ENCODE peak calls at places on chromosomes 2 and 18, in eight cellular contexts. E, N, D, A, W, S, U and P are unnamed samples.

GRCh38 chr18:48193521-48194251 is 215.5 kb downstream of the ZBTB7C start:
- DNase-seq in E (no peak), N (no peak), D (no peak), A (no peak), W (no peak), S (peak), U (no peak), P (no peak)

GRCh38 chr2:197993830-197994229 is 189.4 kb downstream of the PLCL1 start:
- DNase-seq in E (no peak), N (peak), D (peak), A (no peak), W (no peak), S (no peak), U (no peak), P (peak)

GRCh38 chr18:58668897-58669296 is 2.4 kb upstream of the MALT1 start:
- DNase-seq in E (no peak), N (peak), D (peak), A (no peak), W (no peak), S (peak), U (no peak), P (peak)

GRCh38 chr18:70398076-70398475 is 109.2 kb downstream of the SOCS6 start:
- DNase-seq in E (no peak), N (peak), D (no peak), A (no peak), W (no peak), S (no peak), U (no peak), P (no peak)

GRCh38 chr18:10242922-10243680 is 211.3 kb upstream of the APCDD1 start:
- DNase-seq in E (peak), N (no peak), D (no peak), A (no peak), W (no peak), S (no peak), U (no peak), P (peak)

GRCh38 chr18:55287935-55288868 is 299.8 kb downstream of the TCF4 start:
- DNase-seq in E (no peak), N (no peak), D (no peak), A (no peak), W (no peak), S (peak), U (no peak), P (no peak)

GRCh38 chr2:159111346-159111922 is 143.0 kb downstream of the TANC1 start:
- DNase-seq in E (no peak), N (no peak), D (peak), A (no peak), W (no peak), S (no peak), U (no peak), P (no peak)

GRCh38 chr2:214902273-214902672 is 92.8 kb upstream of the BARD1 start:
- DNase-seq in E (no peak), N (no peak), D (no peak), A (no peak), W (no peak), S (no peak), U (no peak), P (no peak)

GRCh38 chr2:236969075-236969474 is 116.6 kb upstream of the COPS8 start:
- DNase-seq in E (no peak), N (no peak), D (no peak), A (no peak), W (no peak), S (no peak), U (no peak), P (no peak)

GRCh38 chr2:102451968-102452367 is 21.1 kb upstream of the SLC9A4 start:
- DNase-seq in E (no peak), N (no peak), D (no peak), A (no peak), W (no peak), S (no peak), U (no peak), P (no peak)

GRCh38 chr2:102446936-102447335 is 24.0 kb downstream of the IL18RAP start:
- DNase-seq in E (no peak), N (no peak), D (no peak), A (no peak), W (no peak), S (no peak), U (no peak), P (no peak)

GRCh38 chr2:102453497-102453896 is 19.5 kb upstream of the SLC9A4 start:
- DNase-seq in E (no peak), N (no peak), D (no peak), A (peak), W (no peak), S (no peak), U (no peak), P (no peak)

GRCh38 chr2:102444233-102444632 is 21.3 kb downstream of the IL18RAP start:
- DNase-seq in E (no peak), N (no peak), D (no peak), A (no peak), W (no peak), S (no peak), U (no peak), P (no peak)

DNA sequence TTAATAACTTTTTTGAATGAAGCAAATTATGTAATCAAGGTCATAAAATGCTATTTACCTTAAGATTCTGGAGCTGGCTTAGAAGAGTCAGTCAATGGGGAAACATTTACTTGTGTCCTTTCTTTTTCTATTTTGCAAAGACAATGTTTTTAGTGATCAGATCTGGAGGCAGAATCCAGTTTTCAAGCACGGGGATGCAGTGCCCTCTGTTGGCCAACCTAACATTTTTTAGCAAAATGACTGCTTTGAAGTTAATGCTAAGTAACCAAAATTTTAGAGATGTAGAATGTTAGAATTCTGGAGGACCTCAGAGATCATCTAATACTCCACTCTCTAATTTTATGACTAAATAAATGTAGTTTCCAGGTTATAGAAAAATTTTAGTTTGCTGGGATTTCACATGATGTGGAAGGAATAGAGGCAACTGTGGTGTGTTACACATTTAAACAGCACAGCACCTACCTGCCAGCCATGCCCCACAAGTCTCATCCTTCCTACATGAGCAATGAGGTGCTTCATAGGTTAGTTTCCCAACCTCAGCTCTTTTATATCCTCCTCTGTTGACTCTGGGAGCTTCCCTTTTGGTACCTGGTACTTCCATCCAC is 23.6 kb upstream of the SLC9A4 start:
- DNase-seq in E (peak), N (peak), D (peak), A (peak), W (no peak), S (peak), U (peak), P (peak)
- TF ChIP-seq CTCF in E (peak), N (peak), D (peak), A (peak), W (peak), S (peak), U (peak), P (peak)

DNA sequence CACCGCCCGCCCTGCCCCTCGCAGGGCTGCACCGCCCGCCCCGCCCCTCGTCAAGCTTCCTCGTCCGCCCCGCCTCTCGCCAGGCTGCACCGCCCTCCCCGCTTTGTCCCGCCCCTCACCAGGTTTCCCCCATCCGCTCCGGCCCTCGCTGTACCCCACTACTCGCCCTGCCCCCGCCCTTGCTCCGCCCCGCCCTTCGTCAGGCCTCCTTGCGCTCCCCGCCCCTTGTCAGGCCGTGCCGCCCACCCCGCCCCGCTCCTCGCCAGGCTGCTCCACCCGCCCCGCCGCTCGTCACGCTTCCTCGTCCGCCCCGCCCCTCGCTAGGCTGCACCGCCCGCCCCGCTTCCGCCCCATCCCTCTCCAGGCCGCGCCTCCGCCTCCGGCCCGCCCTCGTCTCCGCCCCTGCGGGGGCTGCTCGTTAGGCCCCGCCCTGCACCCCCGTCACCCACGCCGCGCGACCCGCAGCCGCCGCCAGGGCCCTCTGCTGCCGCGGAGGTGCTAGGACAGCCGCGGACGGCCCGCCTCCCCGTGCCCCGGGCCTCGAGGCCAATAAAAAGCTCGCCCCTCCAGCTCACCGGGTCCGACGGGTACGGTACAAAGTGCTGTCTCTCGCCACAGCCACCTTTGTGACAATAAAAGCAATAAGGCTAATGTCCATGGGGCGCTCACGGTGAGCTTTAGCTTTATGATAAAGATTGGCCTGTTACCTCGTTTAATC is 574 bp upstream of the DNPEP start:
- DNase-seq in E (peak), N (peak), D (peak), A (peak), W (peak), S (peak), U (peak), P (peak)
- H3K4me3 ChIP-seq in E (peak), N (peak), D (peak), A (peak), W (peak), S (peak), U (peak), P (peak)

DNA sequence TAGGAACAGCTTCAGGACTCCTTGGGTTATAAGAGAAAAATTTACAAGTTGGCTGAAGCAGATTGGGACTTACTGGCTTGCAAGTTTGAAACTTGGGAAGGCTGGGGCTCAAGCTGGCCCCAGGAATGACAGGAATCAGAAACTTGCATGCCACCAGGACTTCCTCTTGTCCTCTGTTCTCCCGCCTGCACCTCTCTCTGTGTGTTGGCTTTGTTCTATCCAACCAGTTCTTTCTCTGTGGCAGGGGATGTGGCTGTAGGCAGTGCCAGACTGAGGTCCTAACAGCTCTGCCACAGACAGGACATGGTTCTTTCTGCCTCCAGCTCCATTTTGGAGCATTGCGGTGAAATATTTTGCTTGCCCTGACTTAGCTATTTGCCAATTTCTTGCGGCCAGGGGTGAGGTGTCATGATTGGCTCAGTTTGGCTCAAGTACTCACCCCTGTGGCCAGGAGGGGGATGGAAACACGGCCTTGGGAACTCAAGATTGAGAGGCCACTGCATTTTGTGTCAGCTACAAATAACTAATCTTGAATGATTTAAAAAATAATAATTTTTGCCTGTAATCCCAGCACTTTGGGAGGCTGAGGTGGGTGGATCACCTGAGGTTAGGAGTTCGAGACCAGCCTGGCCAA is 48.9 kb downstream of the MEP1B start:
- DNase-seq in E (no peak), N (no peak), D (no peak), A (no peak), W (no peak), S (no peak), U (no peak), P (no peak)
- TF ChIP-seq CTCF in E (no peak), N (no peak), D (no peak), A (no peak), W (peak), S (no peak), U (no peak), P (no peak)

GRCh38 chr2:175004980-175005832 is at the start of gene CHN1:
- DNase-seq in E (peak), N (peak), D (peak), A (peak), W (peak), S (peak), U (peak), P (no peak)

GRCh38 chr2:175008801-175009495 is 3.8 kb upstream of the CHN1 start:
- DNase-seq in E (no peak), N (no peak), D (no peak), A (no peak), W (no peak), S (no peak), U (no peak), P (no peak)

GRCh38 chr2:175009917-175010621 is 4.9 kb upstream of the CHN1 start:
- DNase-seq in E (no peak), N (no peak), D (no peak), A (no peak), W (no peak), S (no peak), U (no peak), P (no peak)

GRCh38 chr2:175008009-175008408 is 2.8 kb upstream of the CHN1 start:
- DNase-seq in E (no peak), N (no peak), D (no peak), A (no peak), W (no peak), S (no peak), U (no peak), P (no peak)

DNA sequence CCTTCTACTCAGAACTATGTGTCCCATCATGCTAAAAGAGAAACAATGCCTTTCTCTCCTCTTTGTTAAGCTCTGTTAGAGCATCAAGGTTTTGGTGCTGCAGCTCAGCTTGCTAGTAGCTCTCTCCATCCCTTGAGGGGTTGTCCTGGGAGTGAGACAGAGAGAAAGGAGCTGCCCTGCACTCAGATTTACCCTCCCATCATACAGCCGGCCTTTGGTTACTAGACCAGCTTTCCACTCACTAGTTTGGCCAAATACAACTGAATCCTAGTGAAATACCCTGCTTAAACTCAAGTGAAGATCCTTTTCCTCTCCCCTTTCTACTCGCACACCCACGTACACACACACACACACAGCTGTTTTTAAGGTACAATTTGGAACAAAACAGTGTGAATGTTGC is 2.3 kb upstream of the CHN1 start:
- DNase-seq in E (no peak), N (no peak), D (no peak), A (no peak), W (no peak), S (no peak), U (no peak), P (no peak)
- H3K4me3 ChIP-seq in E (no peak), N (no peak), D (no peak), A (no peak), W (no peak), S (no peak), U (no peak), P (no peak)

GRCh38 chr2:179636100-179636980 is 225.1 kb downstream of the ZNF385B start:
- DNase-seq in E (no peak), N (no peak), D (no peak), A (no peak), W (no peak), S (no peak), U (no peak), P (no peak)
- TF ChIP-seq CTCF in E (no peak), N (no peak), D (no peak), A (no peak), W (no peak), S (no peak), U (no peak), P (no peak)

GRCh38 chr2:176174850-176175728 is 13.4 kb upstream of the HOXD1 start:
- DNase-seq in E (no peak), N (no peak), D (no peak), A (peak), W (no peak), S (no peak), U (no peak), P (no peak)
- H3K4me3 ChIP-seq in E (no peak), N (peak), D (no peak), A (peak), W (no peak), S (no peak), U (no peak), P (no peak)

GRCh38 chr2:174138161-174138560 is 110.2 kb downstream of the OLA1 start:
- DNase-seq in E (no peak), N (no peak), D (no peak), A (no peak), W (no peak), S (peak), U (peak), P (no peak)
- TF ChIP-seq CTCF in E (no peak), N (no peak), D (no peak), A (no peak), W (no peak), S (peak), U (peak), P (peak)

DNA sequence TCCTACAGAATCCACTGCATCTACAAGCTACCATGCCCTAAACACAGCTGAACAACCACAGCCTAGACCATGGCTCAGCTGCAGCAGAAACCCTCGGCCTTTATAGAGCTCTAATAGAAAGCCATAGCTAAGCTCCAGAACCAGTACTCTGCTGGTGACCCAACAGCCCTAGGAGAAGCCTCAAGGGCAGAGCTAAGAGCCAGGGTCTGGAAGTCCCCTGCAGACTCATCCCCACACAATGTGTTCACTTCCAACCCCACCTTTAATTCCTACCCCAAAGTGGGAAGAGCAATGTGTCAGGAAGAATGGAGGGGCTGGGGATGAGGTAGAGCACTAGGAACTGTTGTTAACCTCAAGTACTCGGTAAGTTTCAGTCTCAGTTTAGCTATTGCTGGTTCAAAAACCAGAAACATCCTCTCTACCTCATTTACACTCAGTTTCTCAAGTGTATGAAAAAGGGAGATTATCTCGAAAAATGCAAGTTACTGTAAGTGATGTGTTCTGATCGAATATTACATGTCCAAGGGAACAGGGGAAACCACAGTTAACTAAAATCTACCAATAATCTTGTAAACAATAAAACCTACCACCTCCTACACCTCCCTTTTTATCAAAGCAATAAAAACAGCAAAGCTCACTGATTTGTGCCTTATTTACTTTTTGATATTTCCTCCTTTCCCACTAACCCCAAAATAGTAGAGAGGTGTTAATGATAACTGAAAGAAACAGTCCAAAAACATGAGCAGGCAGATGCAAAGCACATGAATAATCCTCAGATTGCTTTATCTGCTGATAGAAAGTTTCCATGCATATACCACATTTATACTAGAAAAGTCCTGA is 36.2 kb downstream of the THADA start:
- DNase-seq in E (no peak), N (no peak), D (no peak), A (no peak), W (peak), S (no peak), U (no peak), P (no peak)
- H3K4me3 ChIP-seq in E (no peak), N (no peak), D (no peak), A (no peak), W (no peak), S (no peak), U (no peak), P (no peak)